ENCODE peak calls at places on chromosome 20, in ten cellular contexts. P is suprapubic skin, F is sigmoid colon, Q is IMR-90, G is adrenal gland, Z is Peyer's patch, S is H1, I is body of pancreas, R is uterus, B is heart left ventricle. H is an unnamed sample.

GRCh38 chr20:4875578-4876067 is 125.7 kb downstream of the SLC23A2 start:
- DNase-seq in I (no peak), G (no peak), R (no peak), S (no peak), B (no peak), F (no peak), P (no peak), Z (no peak), Q (no peak), H (no peak)

GRCh38 chr20:51087306-51087705 is 64.4 kb upstream of the KCNG1 start:
- DNase-seq in S (no peak), I (no peak), P (no peak), G (no peak), Z (no peak), R (no peak), Q (no peak), B (no peak), F (no peak), H (no peak)

GRCh38 chr20:51338692-51339440 is 203.7 kb downstream of the NFATC2 start:
- DNase-seq in G (no peak), P (no peak), Q (peak; percentile 85), Z (no peak), F (no peak), R (no peak), I (no peak), B (no peak), S (no peak), H (no peak)

GRCh38 chr20:9989066-9989724 is 45.6 kb upstream of the ANKEF1 start:
- DNase-seq in B (no peak), R (no peak), G (no peak), Q (peak; percentile 53), P (no peak), Z (no peak), S (no peak), I (no peak), F (no peak), H (no peak)

GRCh38 chr20:57748601-57749130 is 38.9 kb upstream of the PMEPA1 start:
- DNase-seq in P (peak; percentile 83), F (peak; percentile 90), I (peak; percentile 71), G (peak; percentile 89), B (peak; percentile 86), R (peak; percentile 72), Z (peak; percentile 80), Q (peak; percentile 50), S (no peak), H (peak; percentile 55)

GRCh38 chr20:11267131-11267761 is 593.4 kb upstream of the JAG1 start:
- DNase-seq in Q (peak; percentile 98), F (no peak), B (peak; percentile 61), R (peak; percentile 71), Z (no peak), P (no peak), G (peak; percentile 65), S (peak; percentile 25), I (peak; percentile 28), H (no peak)

GRCh38 chr20:51077601-51078000 is 54.7 kb upstream of the KCNG1 start:
- DNase-seq in F (no peak), R (no peak), S (no peak), P (no peak), Q (no peak), B (no peak), I (no peak), Z (no peak), G (no peak), H (no peak)

GRCh38 chr20:4086771-4087677 is 71.7 kb upstream of the RNF24 start:
- DNase-seq in P (no peak), Q (no peak), I (no peak), F (no peak), G (no peak), R (no peak), B (no peak), Z (no peak), S (no peak), H (no peak)

DNA sequence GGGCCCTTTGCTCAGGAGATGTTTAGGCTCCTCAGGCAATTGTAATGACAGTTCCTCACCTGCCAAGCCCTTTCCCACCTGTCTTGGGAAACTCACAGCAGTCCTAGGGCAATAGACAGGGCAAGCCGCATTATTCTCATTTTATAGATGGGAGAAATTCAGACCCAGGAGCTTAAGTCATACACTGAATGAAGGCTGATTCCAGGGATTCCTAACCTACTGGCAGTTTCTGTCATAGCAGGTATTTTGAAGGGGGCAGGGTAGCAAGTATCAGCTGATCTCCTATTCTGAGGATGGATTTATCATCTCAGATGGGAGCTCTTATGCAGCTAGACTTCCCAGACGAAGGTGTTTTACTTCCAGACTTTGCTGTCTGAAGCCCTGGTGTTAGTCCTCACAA is 61.4 kb upstream of the MYL9 start:
- DNase-seq in Z (no peak), G (no peak), I (no peak), R (no peak), S (no peak), Q (no peak), P (no peak), F (no peak), B (no peak), H (no peak)
- H3K4me1 ChIP-seq in Z (peaks cover 5% of the 10 kb centered on the region), G (peaks cover 22% of the 10 kb centered on the region), I (peaks cover 55% of the 10 kb centered on the region), R (peaks cover 10% of the 10 kb centered on the region), S (no peaks in the 10 kb centered on the region), Q (peaks cover 38% of the 10 kb centered on the region), P (peaks cover 62% of the 10 kb centered on the region), F (peaks cover 73% of the 10 kb centered on the region), B (peaks cover 82% of the 10 kb centered on the region), H (peaks cover 80% of the 10 kb centered on the region)

GRCh38 chr20:62141397-62142251 is 1.6 kb downstream of the PSMA7 start:
- DNase-seq in R (no peak), G (peak; percentile 49), I (peak; percentile 34), B (no peak), S (no peak), P (no peak), F (no peak), Z (no peak), Q (peak; percentile 38), H (no peak)
- H3K36me3 ChIP-seq in R (no peaks in the 10 kb centered on the region), G (peaks cover 42% of the 10 kb centered on the region), I (peaks cover 20% of the 10 kb centered on the region), B (peaks cover 25% of the 10 kb centered on the region), S (peaks cover 38% of the 10 kb centered on the region), P (peaks cover 31% of the 10 kb centered on the region), F (peaks cover 29% of the 10 kb centered on the region), Z (peaks cover 3% of the 10 kb centered on the region), Q (peaks cover 43% of the 10 kb centered on the region), H (peaks cover 35% of the 10 kb centered on the region)

GRCh38 chr20:64036346-64037198 is 590 bp downstream of the C20orf204 start:
- DNase-seq in S (no peak), B (peak; percentile 8), G (no peak), Q (peak; percentile 53), P (no peak), I (no peak), Z (no peak), R (no peak), F (no peak), H (no peak)
- TF ChIP-seq POLR2A in S (no peak), B (no peak), G (no peak), Q (no peak), P (no peak), I (no peak), Z (no peak), R (no peak), F (no peak), H (no peak)

GRCh38 chr20:59016795-59017492 is 2.3 kb upstream of the TUBB1 start:
- DNase-seq in P (no peak), S (no peak), F (no peak), B (no peak), I (no peak), Z (no peak), G (no peak), R (no peak), Q (no peak), H (no peak)
- H3K4me1 ChIP-seq in P (peaks cover under 1% of the 10 kb centered on the region), S (no peaks in the 10 kb centered on the region), F (no peaks in the 10 kb centered on the region), B (peaks cover 36% of the 10 kb centered on the region), I (no peaks in the 10 kb centered on the region), Z (peaks cover 10% of the 10 kb centered on the region), G (no peaks in the 10 kb centered on the region), R (no peaks in the 10 kb centered on the region), Q (peaks cover 13% of the 10 kb centered on the region), H (peaks cover 6% of the 10 kb centered on the region)

GRCh38 chr20:1813101-1813529 is 82.1 kb upstream of the SIRPA start:
- DNase-seq in R (peak; percentile 57), P (no peak), Z (no peak), Q (peak; percentile 97), G (peak; percentile 89), F (peak; percentile 79), B (peak; percentile 67), I (peak; percentile 58), S (no peak), H (peak; percentile 60)
- H3K36me3 ChIP-seq in R (no peaks in the 10 kb centered on the region), P (no peaks in the 10 kb centered on the region), Z (no peaks in the 10 kb centered on the region), Q (no peaks in the 10 kb centered on the region), G (no peaks in the 10 kb centered on the region), F (no peaks in the 10 kb centered on the region), B (no peaks in the 10 kb centered on the region), I (no peaks in the 10 kb centered on the region), S (no peaks in the 10 kb centered on the region), H (no peaks in the 10 kb centered on the region)

DNA sequence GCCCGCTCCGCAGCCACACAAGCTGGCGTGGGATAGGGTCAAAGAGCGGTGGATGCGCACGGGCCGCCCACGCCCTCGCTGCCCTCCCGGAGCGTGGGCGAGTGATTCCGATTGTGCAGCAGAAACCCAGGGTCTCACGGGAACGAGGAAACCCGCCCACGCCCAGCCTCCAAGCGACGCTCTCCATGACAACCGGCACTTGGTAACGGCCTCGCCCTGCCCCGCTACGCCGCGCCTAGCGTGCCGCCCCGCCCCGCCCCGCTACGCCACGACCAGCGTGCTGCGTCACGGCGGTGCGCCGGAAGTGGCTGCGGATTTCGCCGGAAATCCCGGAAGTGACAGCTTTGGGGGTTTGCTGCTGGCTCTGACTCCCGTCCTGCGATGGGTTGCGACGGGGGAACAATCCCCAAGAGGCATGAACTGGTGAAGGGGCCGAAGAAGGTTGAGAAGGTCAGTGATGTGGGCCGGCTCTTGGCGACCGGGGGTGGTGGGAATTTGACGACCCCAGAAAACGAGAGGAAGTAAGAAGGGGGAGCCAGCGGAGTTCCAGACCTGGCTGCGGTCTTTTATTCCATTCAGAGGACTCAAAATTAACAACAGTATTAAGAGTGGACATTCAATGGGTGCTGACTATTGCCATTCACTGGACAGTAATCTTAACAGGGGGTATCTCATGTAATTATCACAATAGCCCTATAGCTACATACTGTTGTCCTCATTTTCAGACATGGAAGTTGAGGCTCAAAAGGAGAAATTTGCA is at the start of gene RTF2:
- DNase-seq in P (peak; percentile 96), G (peak; percentile 91), Z (peak; percentile 96), Q (peak; percentile 96), I (peak; percentile 90), F (peak; percentile 96), B (peak; percentile 94), R (peak; percentile 90), S (peak; percentile 33), H (peak; percentile 94)
- TF ChIP-seq POLR2A in P (peak; percentile 78), G (no peak), Z (peak; percentile 54), Q (peak; percentile 75), I (peak; percentile 67), F (no peak), B (no peak), R (peak; percentile 66), S (peak; percentile 46), H (no peak)

H was measured in stomach.